ENCODE peak calls at places on chromosomes 4 and X, in seven cellular contexts. S, P, L, D, T, I and C are unnamed samples. For H3K9me3 and H3K4me1, the result is how much of the 10 kb centered on the place peaks cover.

GRCh38 chr4:2942532-2943363 is 20.5 kb downstream of the NOP14 start:
- DNase-seq in S (peak), P (no peak), L (no peak), D (no peak), T (no peak), I (no peak), C (peak)

GRCh38 chrX:97968376-97969104 is 1084.8 kb downstream of the RPA4 start:
- DNase-seq in S (no peak), P (no peak), L (no peak), D (no peak), T (no peak), I (no peak), C (no peak)

GRCh38 chrX:45524805-45525204 is 324.1 kb upstream of the DIPK2B start:
- DNase-seq in S (no peak), P (no peak), L (no peak), D (no peak), T (no peak), I (no peak), C (no peak)

GRCh38 chrX:107429090-107429489 is 20.4 kb upstream of the FRMPD3 start:
- DNase-seq in S (peak), P (no peak), L (no peak), D (peak), T (no peak), I (peak), C (peak)

GRCh38 chrX:138865093-138865649 is 153.7 kb upstream of the FGF13 start:
- DNase-seq in S (no peak), P (no peak), L (no peak), D (peak), T (no peak), I (no peak), C (no peak)

GRCh38 chr4:114547340-114548134 is 51.1 kb upstream of the UGT8 start:
- DNase-seq in S (no peak), P (no peak), L (no peak), D (no peak), T (no peak), I (no peak), C (no peak)

GRCh38 chr4:1300466-1301455 is 11.1 kb downstream of the MAEA start:
- DNase-seq in S (peak), P (no peak), L (no peak), D (no peak), T (no peak), I (no peak), C (no peak)

GRCh38 chrX:30607155-30607554 is 29.6 kb upstream of the TASL start:
- DNase-seq in S (no peak), P (no peak), L (no peak), D (no peak), T (no peak), I (no peak), C (no peak)

GRCh38 chr4:6474705-6475457 is 2.5 kb upstream of the PPP2R2C start:
- DNase-seq in S (no peak), P (no peak), L (no peak), D (no peak), T (no peak), I (no peak), C (no peak)

GRCh38 chr4:24736066-24736465 is 59.3 kb upstream of the SOD3 start:
- DNase-seq in S (peak), P (no peak), L (no peak), D (no peak), T (no peak), I (no peak), C (no peak)

GRCh38 chrX:120457766-120458180 is 11.3 kb downstream of the LAMP2 start:
- DNase-seq in S (no peak), P (no peak), L (no peak), D (no peak), T (no peak), I (no peak), C (no peak)

GRCh38 chr4:9703391-9703790 is 78.0 kb upstream of the DRD5 start:
- DNase-seq in S (peak), P (peak), L (peak), D (peak), T (peak), I (peak), C (peak)

GRCh38 chr4:123577507-123577906 is 180.9 kb downstream of the SPRY1 start:
- DNase-seq in S (no peak), P (no peak), L (no peak), D (no peak), T (no peak), I (no peak), C (no peak)

GRCh38 chr4:65170768-65171514 is 499.3 kb downstream of the EPHA5 start:
- DNase-seq in S (no peak), P (no peak), L (no peak), D (no peak), T (no peak), I (no peak), C (no peak)

GRCh38 chr4:109424093-109424818 is 9.4 kb upstream of the SEC24B start:
- DNase-seq in S (no peak), P (no peak), L (peak), D (peak), T (no peak), I (no peak), C (no peak)

GRCh38 chrX:30215357-30215843 is at the start of gene MAGEB2:
- DNase-seq in S (no peak), P (no peak), L (peak), D (no peak), T (no peak), I (no peak), C (no peak)

GRCh38 chr4:34279011-34279410 is 1965.3 kb downstream of the ARAP2 start:
- DNase-seq in S (no peak), P (no peak), L (no peak), D (no peak), T (no peak), I (no peak), C (no peak)

GRCh38 chr4:26530094-26530493 is 39.8 kb upstream of the CCKAR start:
- DNase-seq in S (no peak), P (no peak), L (no peak), D (no peak), T (no peak), I (no peak), C (no peak)

GRCh38 chr4:26331380-26331945 is 10.6 kb downstream of the RBPJ start:
- DNase-seq in S (no peak), P (no peak), L (no peak), D (no peak), T (no peak), I (no peak), C (no peak)

GRCh38 chr4:86358176-86358701 is 1.6 kb downstream of the MAPK10 start:
- DNase-seq in S (no peak), P (no peak), L (no peak), D (no peak), T (no peak), I (peak), C (no peak)

GRCh38 chr4:105990933-105991332 is 95.7 kb downstream of the NPNT start:
- DNase-seq in S (peak), P (no peak), L (no peak), D (no peak), T (no peak), I (no peak), C (no peak)

GRCh38 chrX:110964761-110965160 is 131.2 kb upstream of the PAK3 start:
- DNase-seq in S (no peak), P (no peak), L (no peak), D (no peak), T (no peak), I (no peak), C (no peak)

GRCh38 chr4:7194251-7195137 is 2.2 kb downstream of the SORCS2 start:
- DNase-seq in S (no peak), P (no peak), L (no peak), D (no peak), T (peak), I (peak), C (no peak)

GRCh38 chr4:157572291-157572690 is 351.8 kb downstream of the GRIA2 start:
- DNase-seq in S (no peak), P (no peak), L (no peak), D (no peak), T (no peak), I (peak), C (no peak)

DNA sequence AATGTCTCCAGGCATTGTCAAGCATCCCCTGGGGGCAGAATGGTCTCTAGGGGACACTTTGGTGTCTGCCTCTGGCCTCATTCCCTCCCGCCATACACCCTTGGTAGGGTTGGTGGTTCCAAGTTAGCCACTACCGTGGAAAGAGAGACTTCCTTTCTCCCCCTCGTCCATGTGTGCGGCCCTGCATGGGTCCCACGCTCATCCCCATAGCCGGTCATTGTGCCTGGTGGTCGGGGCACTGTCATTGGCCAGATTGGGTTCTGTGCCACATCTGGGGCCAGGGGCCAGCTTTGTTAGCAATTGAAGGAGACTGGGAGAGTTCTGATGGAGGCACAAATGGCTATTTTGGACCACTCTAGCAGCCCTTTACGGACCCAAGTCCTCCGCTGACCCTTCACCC is 17.3 kb downstream of the CLCN4 start:
- DNase-seq in S (no peak), P (no peak), L (no peak), D (no peak), T (no peak), I (no peak), C (no peak)
- H3K4me3 ChIP-seq in S (no peak), P (no peak), L (no peak), D (no peak), T (no peak), I (no peak), C (no peak)

DNA sequence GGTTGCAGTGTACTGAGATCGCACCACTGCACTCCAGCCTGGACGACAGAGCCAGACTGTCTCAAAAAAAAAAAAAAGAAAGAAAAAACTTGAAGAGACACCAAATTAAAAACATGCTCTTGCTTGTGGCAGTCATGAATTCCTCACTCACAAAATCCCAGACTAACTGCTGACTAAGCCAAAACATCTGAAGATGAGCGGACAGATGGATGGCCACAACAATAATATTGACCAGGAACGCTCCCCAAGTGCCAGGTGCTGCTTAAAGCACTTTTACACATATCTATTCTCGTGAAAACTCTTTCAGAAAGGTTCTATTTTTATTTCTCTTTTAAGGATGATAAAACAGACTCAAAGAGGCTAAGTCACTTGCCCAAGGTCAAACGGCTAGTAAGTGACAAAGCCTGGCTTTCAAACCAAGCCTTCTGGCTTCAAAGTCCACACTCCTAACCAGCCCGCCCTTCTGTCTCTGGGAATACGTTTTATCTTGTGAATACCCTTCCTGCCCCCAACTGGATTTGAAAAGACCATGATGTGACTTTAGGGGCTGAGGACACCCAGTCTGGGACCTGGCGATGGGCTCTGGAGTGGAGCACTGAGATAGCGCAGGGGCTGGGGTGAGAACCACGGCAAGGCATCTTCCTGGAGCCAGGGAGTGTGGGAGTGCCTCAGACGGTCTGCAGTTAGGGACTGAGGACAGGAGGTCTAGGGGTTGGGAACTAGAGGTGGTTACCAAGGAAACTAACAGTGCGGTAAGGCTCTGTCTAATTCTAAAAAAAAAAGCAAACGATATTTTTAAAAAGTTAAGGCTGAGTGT is 9.5 kb upstream of the CXCR3 start:
- DNase-seq in S (no peak), P (no peak), L (no peak), D (peak), T (no peak), I (no peak), C (peak)
- H3K9me3 ChIP-seq in S (under half), P (under half), L (under half), D (under half), T (under half), I (under half), C (under half)

DNA sequence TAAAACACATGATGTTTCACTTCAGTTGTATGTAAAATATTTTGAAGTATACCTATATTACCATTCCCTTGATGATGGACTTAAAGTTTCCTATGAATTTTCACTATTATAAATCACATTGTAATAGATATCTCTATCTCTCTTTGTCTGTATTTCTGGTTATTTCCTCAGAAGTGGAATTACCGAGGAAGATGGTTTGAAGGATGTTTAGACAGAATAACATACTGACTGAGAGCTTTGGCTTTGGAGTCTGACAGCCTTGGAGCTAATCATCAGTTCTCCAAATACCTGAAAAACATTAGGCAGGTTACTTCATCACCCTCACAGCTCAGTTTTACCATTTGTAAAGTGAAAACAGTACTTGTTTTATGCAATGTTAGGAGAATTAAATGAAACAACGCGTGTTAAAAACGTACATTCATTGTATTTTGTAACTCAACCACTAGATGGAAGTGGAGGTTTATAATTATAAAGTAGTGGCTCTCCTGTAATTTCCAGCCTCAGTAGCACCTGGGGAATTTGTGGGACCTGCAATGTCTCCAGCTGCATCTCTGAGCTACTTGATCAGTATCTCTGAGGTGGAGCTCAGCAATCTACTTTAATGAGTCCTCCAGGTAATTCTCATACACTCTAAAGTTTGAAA is 14.3 kb downstream of the JCHAIN start:
- DNase-seq in S (no peak), P (peak), L (no peak), D (peak), T (peak), I (peak), C (peak)
- H3K4me1 ChIP-seq in S (under half), P (under half), L (under half), D (under half), T (under half), I (under half), C (under half)

DNA sequence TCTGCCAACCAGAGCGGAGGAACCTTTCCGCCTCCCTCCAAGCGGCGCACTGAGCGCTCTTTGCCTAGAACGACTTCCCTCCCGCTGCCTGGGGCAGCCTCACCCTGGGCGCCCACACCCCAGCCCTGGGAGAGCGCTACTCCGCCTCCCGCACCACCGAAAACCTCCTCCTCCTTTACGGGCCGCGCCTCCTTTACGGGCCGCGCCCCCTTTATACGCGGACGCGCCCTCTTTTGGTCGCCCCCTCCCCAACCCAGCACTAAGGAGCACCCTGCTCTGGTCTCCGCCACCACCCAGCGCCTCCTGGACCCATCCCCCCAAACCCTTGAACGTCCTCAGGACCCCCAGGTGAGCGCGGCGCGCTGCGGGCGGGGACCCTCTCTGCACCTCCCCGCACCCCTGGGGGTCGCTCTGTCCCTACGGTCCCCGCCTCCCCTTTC is 586 bp upstream of the NSG1 start:
- DNase-seq in S (no peak), P (peak), L (peak), D (no peak), T (no peak), I (peak), C (no peak)
- H3K4me3 ChIP-seq in S (peak), P (peak), L (no peak), D (no peak), T (peak), I (peak), C (peak)

DNA sequence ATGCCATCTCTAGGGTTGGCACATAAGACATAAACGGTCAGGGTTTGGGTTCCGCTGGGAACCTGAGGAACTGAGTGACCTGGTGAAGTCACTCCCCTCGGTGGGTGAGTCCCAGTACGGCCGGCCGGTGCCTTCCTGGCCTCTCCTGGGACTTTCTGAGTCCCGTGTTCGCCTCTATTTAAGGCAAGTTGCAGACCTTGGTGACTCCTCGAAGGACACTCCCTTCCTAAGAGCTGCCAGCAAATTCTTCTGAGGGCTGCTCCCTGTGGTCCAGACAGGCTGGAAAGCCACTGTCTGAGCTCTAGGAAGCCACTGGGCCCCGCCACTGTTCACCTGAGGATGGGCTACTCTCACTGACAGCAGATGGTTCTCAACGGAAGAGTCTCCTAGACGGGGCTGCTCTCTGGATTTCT is 16.0 kb downstream of the CTAG1A start:
- DNase-seq in S (no peak), P (no peak), L (no peak), D (no peak), T (no peak), I (no peak), C (no peak)
- H3K9me3 ChIP-seq in S (under half), P (under half), L (under half), D (under half), T (under half), I (under half), C (under half)

DNA sequence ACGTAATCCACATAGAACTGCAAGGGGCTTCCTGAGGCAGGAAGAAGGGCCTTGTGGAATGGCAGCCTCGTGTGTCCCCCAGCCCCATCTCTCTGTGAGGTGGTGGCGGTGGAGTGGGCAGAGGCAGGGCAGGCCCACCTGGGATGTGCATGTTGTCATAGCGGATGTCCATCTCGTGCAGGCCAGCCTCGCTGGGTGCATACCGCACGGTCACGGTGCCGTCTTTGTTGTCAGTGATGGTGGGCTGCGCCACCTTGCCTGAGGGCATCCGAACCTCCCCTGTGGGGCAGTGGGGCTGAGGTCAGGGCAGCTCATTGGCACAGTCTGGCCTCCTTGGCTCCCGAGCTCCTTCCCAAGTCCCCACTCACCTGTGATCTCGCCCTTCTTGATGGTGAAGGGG is 20.4 kb downstream of the FLNA start:
- DNase-seq in S (no peak), P (no peak), L (no peak), D (no peak), T (no peak), I (no peak), C (no peak)
- H3K4me1 ChIP-seq in S (under half), P (half or more), L (under half), D (under half), T (half or more), I (under half), C (under half)

GRCh38 chrX:16807976-16808542 is 21.8 kb downstream of the TXLNG start:
- DNase-seq in S (peak), P (no peak), L (peak), D (no peak), T (peak), I (no peak), C (peak)
- H3K4me3 ChIP-seq in S (no peak), P (no peak), L (no peak), D (no peak), T (peak), I (no peak), C (no peak)

DNA sequence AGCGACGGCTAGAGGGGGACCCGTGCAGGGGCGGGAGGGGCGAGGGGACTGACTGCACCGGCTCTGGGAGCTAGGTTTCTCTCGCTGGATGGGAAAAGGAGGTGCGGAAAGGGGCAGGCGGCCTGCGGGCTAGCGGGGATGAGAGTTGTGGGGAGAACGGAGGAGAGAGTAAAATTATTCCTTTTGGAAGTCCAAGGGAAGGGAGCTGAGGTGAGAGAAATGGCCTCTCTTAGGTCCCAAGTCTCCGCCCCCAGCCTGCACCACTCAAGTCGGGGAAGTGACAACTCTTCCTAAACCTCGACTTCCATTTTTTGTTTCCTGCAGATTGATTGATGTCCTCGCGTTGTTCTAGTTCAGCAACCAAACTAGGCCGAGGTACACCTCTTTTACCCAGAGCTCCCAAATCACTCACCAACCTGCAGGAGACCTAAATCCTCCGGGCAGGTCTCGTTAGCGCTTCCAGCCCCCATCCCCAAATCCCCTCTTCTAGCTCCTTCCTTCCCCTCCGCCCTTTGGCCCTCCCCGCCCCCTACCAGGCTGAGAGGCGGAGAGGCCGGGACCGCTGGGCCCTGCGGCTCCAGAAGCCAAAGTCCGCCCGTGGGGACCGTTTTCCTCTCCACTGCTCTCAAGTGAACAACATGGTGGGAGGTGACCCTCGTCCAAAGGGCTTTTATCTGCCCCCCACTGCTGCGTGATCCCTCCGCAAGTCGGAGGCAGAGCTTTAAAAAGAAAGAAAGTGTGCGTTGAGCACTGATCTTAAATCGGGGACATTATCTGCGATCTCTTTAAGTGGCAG is 7.3 kb downstream of the PITX2 start:
- DNase-seq in S (no peak), P (no peak), L (no peak), D (no peak), T (no peak), I (peak), C (peak)
- H3K9me3 ChIP-seq in S (under half), P (under half), L (under half), D (under half), T (under half), I (under half), C (under half)